ENCODE peak calls at places on chromosome 21, in five cellular contexts. X is progenitor cell of endocrine pancreas, S is AML-193, H is fibroblast of the conjunctiva, E is cardiac fibroblast. L is an unnamed sample.

GRCh38 chr21:36461918-36462486 is 17.9 kb downstream of the CLDN14 start:
- DNase-seq in X (no peak), S (no peak), H (no peak), E (no peak), L (no peak)

GRCh38 chr21:46448108-46448507 is 10.6 kb upstream of the DIP2A start:
- DNase-seq in X (no peak), S (no peak), H (no peak), E (no peak), L (no peak)

GRCh38 chr21:45128613-45129226 is 54.3 kb downstream of the ADARB1 start:
- DNase-seq in X (peak), S (peak), H (peak), E (peak), L (peak)

GRCh38 chr21:34807881-34808568 is 139.2 kb downstream of the CLIC6 start:
- DNase-seq in X (no peak), S (no peak), H (peak), E (peak), L (peak)

GRCh38 chr21:26070121-26070520 is 100.4 kb downstream of the APP start:
- DNase-seq in X (no peak), S (no peak), H (no peak), E (no peak), L (no peak)

GRCh38 chr21:16530656-16531055 is 800.9 kb downstream of the USP25 start:
- DNase-seq in X (no peak), S (no peak), H (no peak), E (peak), L (no peak)

GRCh38 chr21:23384679-23385078 is 2222.6 kb downstream of the MRPL39 start:
- DNase-seq in X (no peak), S (no peak), H (no peak), E (no peak), L (no peak)

GRCh38 chr21:36211660-36212512 is 55.3 kb downstream of the DOP1B start:
- DNase-seq in X (no peak), S (no peak), H (peak), E (peak), L (no peak)

GRCh38 chr21:46080171-46081021 is 17.5 kb upstream of the COL6A2 start:
- DNase-seq in X (peak), S (no peak), H (no peak), E (no peak), L (no peak)

GRCh38 chr21:26844258-26845065 is 747 bp downstream of the ADAMTS1 start:
- DNase-seq in X (peak), S (no peak), H (no peak), E (peak), L (no peak)

GRCh38 chr21:42685036-42685435 is 31.6 kb downstream of the PDE9A start:
- DNase-seq in X (no peak), S (no peak), H (no peak), E (no peak), L (no peak)

GRCh38 chr21:32298658-32299081 is at the start of gene MRAP:
- DNase-seq in X (no peak), S (no peak), H (no peak), E (peak), L (no peak)

GRCh38 chr21:41958886-41959563 is 5.2 kb upstream of the C2CD2 start:
- DNase-seq in X (no peak), S (no peak), H (no peak), E (no peak), L (no peak)

GRCh38 chr21:46094401-46095105 is 3.4 kb upstream of the COL6A2 start:
- DNase-seq in X (no peak), S (no peak), H (no peak), E (no peak), L (no peak)

L was measured in GF-D8.